ENCODE peak calls at places on chromosomes 4 and X, in ten cellular contexts. One of them, this sample, is unnamed.

GRCh38 chr4:164350086-164350485 is 403.8 kb upstream of the SMIM31 start:
- DNase-seq in T-helper 9 cell: no peak
- DNase-seq in stimulated activated naive B cell treated with anti-CD40 and anti-IgM and Interleukin-4, amounts not matched to agents 10 μg/mL and 1 μg/mL and 100 μg/mL, for 72 hours: no peak
- DNase-seq in GM12865: no peak
- DNase-seq in DMS153: no peak
- DNase-seq in activated T-cell treated with anti-CD3 and anti-CD28 coated beads, Interleukin-2, amount 50 U/mL, for 24 hours: no peak
- DNase-seq in AG09309: no peak
- DNase-seq in CD4-positive, alpha-beta memory T cell: no peak
- DNase-seq in cardiac muscle cell: no peak
- DNase-seq in SJSA1: no peak
- DNase-seq in this sample: no peak

GRCh38 chr4:73450398-73451004 is 14.5 kb downstream of the AFP start:
- DNase-seq in T-helper 9 cell: no peak
- DNase-seq in stimulated activated naive B cell treated with anti-CD40 and anti-IgM and Interleukin-4, amounts not matched to agents 10 μg/mL and 1 μg/mL and 100 μg/mL, for 72 hours: no peak
- DNase-seq in GM12865: no peak
- DNase-seq in DMS153: peak
- DNase-seq in activated T-cell treated with anti-CD3 and anti-CD28 coated beads, Interleukin-2, amount 50 U/mL, for 24 hours: no peak
- DNase-seq in AG09309: peak
- DNase-seq in CD4-positive, alpha-beta memory T cell: no peak
- DNase-seq in cardiac muscle cell: no peak
- DNase-seq in SJSA1: peak
- DNase-seq in this sample: no peak

GRCh38 chr4:8051644-8052043 is 107.0 kb downstream of the ABLIM2 start:
- DNase-seq in T-helper 9 cell: no peak
- DNase-seq in stimulated activated naive B cell treated with anti-CD40 and anti-IgM and Interleukin-4, amounts not matched to agents 10 μg/mL and 1 μg/mL and 100 μg/mL, for 72 hours: no peak
- DNase-seq in GM12865: no peak
- DNase-seq in DMS153: peak
- DNase-seq in activated T-cell treated with anti-CD3 and anti-CD28 coated beads, Interleukin-2, amount 50 U/mL, for 24 hours: no peak
- DNase-seq in AG09309: no peak
- DNase-seq in CD4-positive, alpha-beta memory T cell: no peak
- DNase-seq in cardiac muscle cell: no peak
- DNase-seq in SJSA1: no peak
- DNase-seq in this sample: no peak

GRCh38 chr4:112518675-112519074 is 2.7 kb upstream of the NEUROG2 start:
- DNase-seq in T-helper 9 cell: no peak
- DNase-seq in stimulated activated naive B cell treated with anti-CD40 and anti-IgM and Interleukin-4, amounts not matched to agents 10 μg/mL and 1 μg/mL and 100 μg/mL, for 72 hours: no peak
- DNase-seq in GM12865: no peak
- DNase-seq in DMS153: no peak
- DNase-seq in activated T-cell treated with anti-CD3 and anti-CD28 coated beads, Interleukin-2, amount 50 U/mL, for 24 hours: no peak
- DNase-seq in AG09309: no peak
- DNase-seq in CD4-positive, alpha-beta memory T cell: no peak
- DNase-seq in cardiac muscle cell: no peak
- DNase-seq in SJSA1: no peak
- DNase-seq in this sample: no peak

GRCh38 chr4:174464949-174465348 is 57.3 kb downstream of the HPGD start:
- DNase-seq in T-helper 9 cell: no peak
- DNase-seq in stimulated activated naive B cell treated with anti-CD40 and anti-IgM and Interleukin-4, amounts not matched to agents 10 μg/mL and 1 μg/mL and 100 μg/mL, for 72 hours: no peak
- DNase-seq in GM12865: no peak
- DNase-seq in DMS153: no peak
- DNase-seq in activated T-cell treated with anti-CD3 and anti-CD28 coated beads, Interleukin-2, amount 50 U/mL, for 24 hours: no peak
- DNase-seq in AG09309: no peak
- DNase-seq in CD4-positive, alpha-beta memory T cell: no peak
- DNase-seq in cardiac muscle cell: no peak
- DNase-seq in SJSA1: no peak
- DNase-seq in this sample: no peak

GRCh38 chr4:54316139-54316538 is 87.0 kb downstream of the PDGFRA start:
- DNase-seq in T-helper 9 cell: no peak
- DNase-seq in stimulated activated naive B cell treated with anti-CD40 and anti-IgM and Interleukin-4, amounts not matched to agents 10 μg/mL and 1 μg/mL and 100 μg/mL, for 72 hours: no peak
- DNase-seq in GM12865: no peak
- DNase-seq in DMS153: no peak
- DNase-seq in activated T-cell treated with anti-CD3 and anti-CD28 coated beads, Interleukin-2, amount 50 U/mL, for 24 hours: no peak
- DNase-seq in AG09309: no peak
- DNase-seq in CD4-positive, alpha-beta memory T cell: no peak
- DNase-seq in cardiac muscle cell: no peak
- DNase-seq in SJSA1: no peak
- DNase-seq in this sample: no peak

GRCh38 chr4:77911091-77911490 is 48.5 kb downstream of the MRPL1 start:
- DNase-seq in T-helper 9 cell: no peak
- DNase-seq in stimulated activated naive B cell treated with anti-CD40 and anti-IgM and Interleukin-4, amounts not matched to agents 10 μg/mL and 1 μg/mL and 100 μg/mL, for 72 hours: no peak
- DNase-seq in GM12865: no peak
- DNase-seq in DMS153: no peak
- DNase-seq in activated T-cell treated with anti-CD3 and anti-CD28 coated beads, Interleukin-2, amount 50 U/mL, for 24 hours: no peak
- DNase-seq in AG09309: no peak
- DNase-seq in CD4-positive, alpha-beta memory T cell: no peak
- DNase-seq in cardiac muscle cell: no peak
- DNase-seq in SJSA1: no peak
- DNase-seq in this sample: no peak

GRCh38 chrX:102712216-102712966 is at the start of gene GPRASP2:
- DNase-seq in T-helper 9 cell: peak
- DNase-seq in stimulated activated naive B cell treated with anti-CD40 and anti-IgM and Interleukin-4, amounts not matched to agents 10 μg/mL and 1 μg/mL and 100 μg/mL, for 72 hours: no peak
- DNase-seq in GM12865: peak
- DNase-seq in DMS153: no peak
- DNase-seq in activated T-cell treated with anti-CD3 and anti-CD28 coated beads, Interleukin-2, amount 50 U/mL, for 24 hours: peak
- DNase-seq in AG09309: no peak
- DNase-seq in CD4-positive, alpha-beta memory T cell: no peak
- DNase-seq in cardiac muscle cell: peak
- DNase-seq in SJSA1: peak
- DNase-seq in this sample: peak

GRCh38 chr4:142201041-142201440 is 564.7 kb downstream of the IL15 start:
- DNase-seq in T-helper 9 cell: no peak
- DNase-seq in stimulated activated naive B cell treated with anti-CD40 and anti-IgM and Interleukin-4, amounts not matched to agents 10 μg/mL and 1 μg/mL and 100 μg/mL, for 72 hours: no peak
- DNase-seq in GM12865: no peak
- DNase-seq in DMS153: no peak
- DNase-seq in activated T-cell treated with anti-CD3 and anti-CD28 coated beads, Interleukin-2, amount 50 U/mL, for 24 hours: no peak
- DNase-seq in AG09309: no peak
- DNase-seq in CD4-positive, alpha-beta memory T cell: no peak
- DNase-seq in cardiac muscle cell: no peak
- DNase-seq in SJSA1: no peak
- DNase-seq in this sample: no peak

GRCh38 chr4:156495836-156496235 is 475.8 kb downstream of the PDGFC start:
- DNase-seq in T-helper 9 cell: no peak
- DNase-seq in stimulated activated naive B cell treated with anti-CD40 and anti-IgM and Interleukin-4, amounts not matched to agents 10 μg/mL and 1 μg/mL and 100 μg/mL, for 72 hours: no peak
- DNase-seq in GM12865: no peak
- DNase-seq in DMS153: no peak
- DNase-seq in activated T-cell treated with anti-CD3 and anti-CD28 coated beads, Interleukin-2, amount 50 U/mL, for 24 hours: no peak
- DNase-seq in AG09309: no peak
- DNase-seq in CD4-positive, alpha-beta memory T cell: no peak
- DNase-seq in cardiac muscle cell: no peak
- DNase-seq in SJSA1: no peak
- DNase-seq in this sample: no peak

GRCh38 chr4:76993787-76994641 is 44.5 kb downstream of the SEPTIN11 start:
- DNase-seq in T-helper 9 cell: peak
- DNase-seq in stimulated activated naive B cell treated with anti-CD40 and anti-IgM and Interleukin-4, amounts not matched to agents 10 μg/mL and 1 μg/mL and 100 μg/mL, for 72 hours: no peak
- DNase-seq in GM12865: peak
- DNase-seq in DMS153: peak
- DNase-seq in activated T-cell treated with anti-CD3 and anti-CD28 coated beads, Interleukin-2, amount 50 U/mL, for 24 hours: peak
- DNase-seq in AG09309: no peak
- DNase-seq in CD4-positive, alpha-beta memory T cell: peak
- DNase-seq in cardiac muscle cell: peak
- DNase-seq in SJSA1: no peak
- DNase-seq in this sample: peak

GRCh38 chrX:30712214-30712613 is 59.0 kb downstream of the GK start:
- DNase-seq in T-helper 9 cell: no peak
- DNase-seq in stimulated activated naive B cell treated with anti-CD40 and anti-IgM and Interleukin-4, amounts not matched to agents 10 μg/mL and 1 μg/mL and 100 μg/mL, for 72 hours: no peak
- DNase-seq in GM12865: no peak
- DNase-seq in DMS153: no peak
- DNase-seq in activated T-cell treated with anti-CD3 and anti-CD28 coated beads, Interleukin-2, amount 50 U/mL, for 24 hours: no peak
- DNase-seq in AG09309: no peak
- DNase-seq in CD4-positive, alpha-beta memory T cell: no peak
- DNase-seq in cardiac muscle cell: no peak
- DNase-seq in SJSA1: no peak
- DNase-seq in this sample: no peak

GRCh38 chr4:2322227-2322626 is 60.3 kb upstream of the MXD4 start:
- DNase-seq in T-helper 9 cell: no peak
- DNase-seq in stimulated activated naive B cell treated with anti-CD40 and anti-IgM and Interleukin-4, amounts not matched to agents 10 μg/mL and 1 μg/mL and 100 μg/mL, for 72 hours: no peak
- DNase-seq in GM12865: no peak
- DNase-seq in DMS153: no peak
- DNase-seq in activated T-cell treated with anti-CD3 and anti-CD28 coated beads, Interleukin-2, amount 50 U/mL, for 24 hours: no peak
- DNase-seq in AG09309: no peak
- DNase-seq in CD4-positive, alpha-beta memory T cell: no peak
- DNase-seq in cardiac muscle cell: no peak
- DNase-seq in SJSA1: no peak
- DNase-seq in this sample: no peak

GRCh38 chr4:138488527-138488926 is 246.4 kb upstream of the SLC7A11 start:
- DNase-seq in T-helper 9 cell: no peak
- DNase-seq in stimulated activated naive B cell treated with anti-CD40 and anti-IgM and Interleukin-4, amounts not matched to agents 10 μg/mL and 1 μg/mL and 100 μg/mL, for 72 hours: no peak
- DNase-seq in GM12865: no peak
- DNase-seq in DMS153: no peak
- DNase-seq in activated T-cell treated with anti-CD3 and anti-CD28 coated beads, Interleukin-2, amount 50 U/mL, for 24 hours: no peak
- DNase-seq in AG09309: no peak
- DNase-seq in CD4-positive, alpha-beta memory T cell: no peak
- DNase-seq in cardiac muscle cell: no peak
- DNase-seq in SJSA1: peak
- DNase-seq in this sample: no peak

GRCh38 chrX:11137543-11138139 is 26.5 kb downstream of the HCCS start:
- DNase-seq in T-helper 9 cell: no peak
- DNase-seq in stimulated activated naive B cell treated with anti-CD40 and anti-IgM and Interleukin-4, amounts not matched to agents 10 μg/mL and 1 μg/mL and 100 μg/mL, for 72 hours: no peak
- DNase-seq in GM12865: peak
- DNase-seq in DMS153: no peak
- DNase-seq in activated T-cell treated with anti-CD3 and anti-CD28 coated beads, Interleukin-2, amount 50 U/mL, for 24 hours: no peak
- DNase-seq in AG09309: peak
- DNase-seq in CD4-positive, alpha-beta memory T cell: peak
- DNase-seq in cardiac muscle cell: peak
- DNase-seq in SJSA1: peak
- DNase-seq in this sample: peak

GRCh38 chr4:124713213-124713592 is 671 bp upstream of the ANKRD50 start:
- DNase-seq in T-helper 9 cell: no peak
- DNase-seq in stimulated activated naive B cell treated with anti-CD40 and anti-IgM and Interleukin-4, amounts not matched to agents 10 μg/mL and 1 μg/mL and 100 μg/mL, for 72 hours: peak
- DNase-seq in GM12865: peak
- DNase-seq in DMS153: peak
- DNase-seq in activated T-cell treated with anti-CD3 and anti-CD28 coated beads, Interleukin-2, amount 50 U/mL, for 24 hours: peak
- DNase-seq in AG09309: peak
- DNase-seq in CD4-positive, alpha-beta memory T cell: peak
- DNase-seq in cardiac muscle cell: peak
- DNase-seq in SJSA1: no peak
- DNase-seq in this sample: peak

GRCh38 chr4:41044791-41045190 is 169.6 kb downstream of the APBB2 start:
- DNase-seq in T-helper 9 cell: no peak
- DNase-seq in stimulated activated naive B cell treated with anti-CD40 and anti-IgM and Interleukin-4, amounts not matched to agents 10 μg/mL and 1 μg/mL and 100 μg/mL, for 72 hours: no peak
- DNase-seq in GM12865: no peak
- DNase-seq in DMS153: no peak
- DNase-seq in activated T-cell treated with anti-CD3 and anti-CD28 coated beads, Interleukin-2, amount 50 U/mL, for 24 hours: no peak
- DNase-seq in AG09309: no peak
- DNase-seq in CD4-positive, alpha-beta memory T cell: no peak
- DNase-seq in cardiac muscle cell: no peak
- DNase-seq in SJSA1: no peak
- DNase-seq in this sample: no peak

GRCh38 chr4:92304636-92305035 is 870 bp downstream of the GRID2 start:
- DNase-seq in T-helper 9 cell: no peak
- DNase-seq in stimulated activated naive B cell treated with anti-CD40 and anti-IgM and Interleukin-4, amounts not matched to agents 10 μg/mL and 1 μg/mL and 100 μg/mL, for 72 hours: no peak
- DNase-seq in GM12865: no peak
- DNase-seq in DMS153: no peak
- DNase-seq in activated T-cell treated with anti-CD3 and anti-CD28 coated beads, Interleukin-2, amount 50 U/mL, for 24 hours: no peak
- DNase-seq in AG09309: no peak
- DNase-seq in CD4-positive, alpha-beta memory T cell: no peak
- DNase-seq in cardiac muscle cell: peak
- DNase-seq in SJSA1: peak
- DNase-seq in this sample: no peak

GRCh38 chr4:118981839-118982381 is 93.3 kb downstream of the SYNPO2 start:
- DNase-seq in T-helper 9 cell: peak
- DNase-seq in stimulated activated naive B cell treated with anti-CD40 and anti-IgM and Interleukin-4, amounts not matched to agents 10 μg/mL and 1 μg/mL and 100 μg/mL, for 72 hours: peak
- DNase-seq in GM12865: peak
- DNase-seq in DMS153: peak
- DNase-seq in activated T-cell treated with anti-CD3 and anti-CD28 coated beads, Interleukin-2, amount 50 U/mL, for 24 hours: no peak
- DNase-seq in AG09309: peak
- DNase-seq in CD4-positive, alpha-beta memory T cell: peak
- DNase-seq in cardiac muscle cell: peak
- DNase-seq in SJSA1: peak
- DNase-seq in this sample: peak

GRCh38 chr4:164009435-164009834 is 514.9 kb downstream of the TMA16 start:
- DNase-seq in T-helper 9 cell: no peak
- DNase-seq in stimulated activated naive B cell treated with anti-CD40 and anti-IgM and Interleukin-4, amounts not matched to agents 10 μg/mL and 1 μg/mL and 100 μg/mL, for 72 hours: no peak
- DNase-seq in GM12865: no peak
- DNase-seq in DMS153: no peak
- DNase-seq in activated T-cell treated with anti-CD3 and anti-CD28 coated beads, Interleukin-2, amount 50 U/mL, for 24 hours: no peak
- DNase-seq in AG09309: no peak
- DNase-seq in CD4-positive, alpha-beta memory T cell: no peak
- DNase-seq in cardiac muscle cell: no peak
- DNase-seq in SJSA1: no peak
- DNase-seq in this sample: no peak

GRCh38 chr4:56445699-56446098 is 9.6 kb downstream of the PAICS start:
- DNase-seq in T-helper 9 cell: no peak
- DNase-seq in stimulated activated naive B cell treated with anti-CD40 and anti-IgM and Interleukin-4, amounts not matched to agents 10 μg/mL and 1 μg/mL and 100 μg/mL, for 72 hours: no peak
- DNase-seq in GM12865: no peak
- DNase-seq in DMS153: no peak
- DNase-seq in activated T-cell treated with anti-CD3 and anti-CD28 coated beads, Interleukin-2, amount 50 U/mL, for 24 hours: no peak
- DNase-seq in AG09309: no peak
- DNase-seq in CD4-positive, alpha-beta memory T cell: no peak
- DNase-seq in cardiac muscle cell: no peak
- DNase-seq in SJSA1: no peak
- DNase-seq in this sample: no peak

GRCh38 chr4:21327976-21328700 is 620.4 kb downstream of the KCNIP4 start:
- DNase-seq in T-helper 9 cell: no peak
- DNase-seq in stimulated activated naive B cell treated with anti-CD40 and anti-IgM and Interleukin-4, amounts not matched to agents 10 μg/mL and 1 μg/mL and 100 μg/mL, for 72 hours: no peak
- DNase-seq in GM12865: no peak
- DNase-seq in DMS153: no peak
- DNase-seq in activated T-cell treated with anti-CD3 and anti-CD28 coated beads, Interleukin-2, amount 50 U/mL, for 24 hours: no peak
- DNase-seq in AG09309: no peak
- DNase-seq in CD4-positive, alpha-beta memory T cell: no peak
- DNase-seq in cardiac muscle cell: no peak
- DNase-seq in SJSA1: no peak
- DNase-seq in this sample: no peak

GRCh38 chrX:34956915-34957314 is 14.3 kb downstream of the FAM47B start:
- DNase-seq in T-helper 9 cell: no peak
- DNase-seq in stimulated activated naive B cell treated with anti-CD40 and anti-IgM and Interleukin-4, amounts not matched to agents 10 μg/mL and 1 μg/mL and 100 μg/mL, for 72 hours: no peak
- DNase-seq in GM12865: no peak
- DNase-seq in DMS153: no peak
- DNase-seq in activated T-cell treated with anti-CD3 and anti-CD28 coated beads, Interleukin-2, amount 50 U/mL, for 24 hours: no peak
- DNase-seq in AG09309: peak
- DNase-seq in CD4-positive, alpha-beta memory T cell: no peak
- DNase-seq in cardiac muscle cell: no peak
- DNase-seq in SJSA1: peak
- DNase-seq in this sample: no peak

GRCh38 chrX:7706032-7706431 is 136.9 kb upstream of the VCX start:
- DNase-seq in T-helper 9 cell: no peak
- DNase-seq in stimulated activated naive B cell treated with anti-CD40 and anti-IgM and Interleukin-4, amounts not matched to agents 10 μg/mL and 1 μg/mL and 100 μg/mL, for 72 hours: no peak
- DNase-seq in GM12865: no peak
- DNase-seq in DMS153: peak
- DNase-seq in activated T-cell treated with anti-CD3 and anti-CD28 coated beads, Interleukin-2, amount 50 U/mL, for 24 hours: no peak
- DNase-seq in AG09309: no peak
- DNase-seq in CD4-positive, alpha-beta memory T cell: no peak
- DNase-seq in cardiac muscle cell: no peak
- DNase-seq in SJSA1: no peak
- DNase-seq in this sample: no peak

GRCh38 chr4:144754562-144755410 is 108.8 kb downstream of the HHIP start:
- DNase-seq in T-helper 9 cell: no peak
- DNase-seq in stimulated activated naive B cell treated with anti-CD40 and anti-IgM and Interleukin-4, amounts not matched to agents 10 μg/mL and 1 μg/mL and 100 μg/mL, for 72 hours: no peak
- DNase-seq in GM12865: no peak
- DNase-seq in DMS153: no peak
- DNase-seq in activated T-cell treated with anti-CD3 and anti-CD28 coated beads, Interleukin-2, amount 50 U/mL, for 24 hours: no peak
- DNase-seq in AG09309: peak
- DNase-seq in CD4-positive, alpha-beta memory T cell: no peak
- DNase-seq in cardiac muscle cell: no peak
- DNase-seq in SJSA1: peak
- DNase-seq in this sample: no peak

GRCh38 chrX:153460826-153461225 is 9.6 kb downstream of the HAUS7 start:
- DNase-seq in T-helper 9 cell: peak
- DNase-seq in stimulated activated naive B cell treated with anti-CD40 and anti-IgM and Interleukin-4, amounts not matched to agents 10 μg/mL and 1 μg/mL and 100 μg/mL, for 72 hours: peak
- DNase-seq in GM12865: peak
- DNase-seq in DMS153: no peak
- DNase-seq in activated T-cell treated with anti-CD3 and anti-CD28 coated beads, Interleukin-2, amount 50 U/mL, for 24 hours: peak
- DNase-seq in AG09309: no peak
- DNase-seq in CD4-positive, alpha-beta memory T cell: peak
- DNase-seq in cardiac muscle cell: peak
- DNase-seq in SJSA1: peak
- DNase-seq in this sample: peak

GRCh38 chrX:153475751-153476281 is 5.4 kb upstream of the HAUS7 start:
- DNase-seq in T-helper 9 cell: no peak
- DNase-seq in stimulated activated naive B cell treated with anti-CD40 and anti-IgM and Interleukin-4, amounts not matched to agents 10 μg/mL and 1 μg/mL and 100 μg/mL, for 72 hours: no peak
- DNase-seq in GM12865: no peak
- DNase-seq in DMS153: no peak
- DNase-seq in activated T-cell treated with anti-CD3 and anti-CD28 coated beads, Interleukin-2, amount 50 U/mL, for 24 hours: no peak
- DNase-seq in AG09309: no peak
- DNase-seq in CD4-positive, alpha-beta memory T cell: no peak
- DNase-seq in cardiac muscle cell: no peak
- DNase-seq in SJSA1: no peak
- DNase-seq in this sample: no peak

GRCh38 chrX:15579778-15580747 is 20.7 kb downstream of the ACE2 start:
- DNase-seq in T-helper 9 cell: no peak
- DNase-seq in stimulated activated naive B cell treated with anti-CD40 and anti-IgM and Interleukin-4, amounts not matched to agents 10 μg/mL and 1 μg/mL and 100 μg/mL, for 72 hours: no peak
- DNase-seq in GM12865: no peak
- DNase-seq in DMS153: no peak
- DNase-seq in activated T-cell treated with anti-CD3 and anti-CD28 coated beads, Interleukin-2, amount 50 U/mL, for 24 hours: no peak
- DNase-seq in AG09309: no peak
- DNase-seq in CD4-positive, alpha-beta memory T cell: no peak
- DNase-seq in cardiac muscle cell: no peak
- DNase-seq in SJSA1: no peak
- DNase-seq in this sample: no peak

This sample was measured in immature natural killer cell.